ENCODE peak calls at places on chromosome 14, in eight cellular contexts. F, V, K, N, T, O, G and W are unnamed samples.

GRCh38 chr14:52148371-52148770 is 79.5 kb upstream of the NID2 start:
- DNase-seq in F (no peak), V (no peak), G (no peak), K (no peak), T (no peak), O (no peak), N (no peak), W (no peak)

GRCh38 chr14:31291210-31291609 is 83.6 kb upstream of the HECTD1 start:
- DNase-seq in K (no peak), O (no peak), V (no peak), G (no peak), N (peak; percentile 24), T (no peak), F (no peak), W (no peak)

GRCh38 chr14:55125403-55125802 is 3.6 kb upstream of the LGALS3 start:
- DNase-seq in O (peak; percentile 86), F (no peak), K (no peak), N (no peak), V (peak; percentile 86), T (no peak), G (no peak), W (no peak)

GRCh38 chr14:49497725-49498348 is 88.3 kb downstream of the RPS29 start:
- DNase-seq in K (no peak), G (no peak), N (peak; percentile 78), T (peak; percentile 74), V (no peak), O (no peak), F (no peak), W (peak; percentile 86)

GRCh38 chr14:51650721-51651387 is 856 bp upstream of the FRMD6 start:
- DNase-seq in O (peak; percentile 48), K (peak; percentile 75), G (peak; percentile 87), T (peak; percentile 59), N (peak; percentile 29), F (peak; percentile 70), V (peak; percentile 28), W (no peak)

GRCh38 chr14:41167040-41167439 is 439.6 kb upstream of the LRFN5 start:
- DNase-seq in V (no peak), G (no peak), O (no peak), T (no peak), F (no peak), N (no peak), K (no peak), W (no peak)

GRCh38 chr14:102249041-102249440 is 55.9 kb downstream of the MOK start:
- DNase-seq in N (no peak), T (no peak), G (no peak), K (no peak), O (no peak), V (no peak), F (no peak), W (no peak)

GRCh38 chr14:92644601-92645515 is 103.6 kb downstream of the LGMN start:
- DNase-seq in F (no peak), O (no peak), T (no peak), G (no peak), K (no peak), N (no peak), V (no peak), W (no peak)

GRCh38 chr14:69775012-69775411 is 8.1 kb downstream of the SRSF5 start:
- DNase-seq in O (no peak), G (no peak), K (no peak), V (no peak), N (no peak), F (no peak), T (no peak), W (no peak)

GRCh38 chr14:95998656-95999055 is 40.5 kb upstream of the C14orf132 start:
- DNase-seq in V (no peak), K (no peak), G (no peak), O (no peak), T (peak; percentile 73), N (no peak), F (no peak), W (peak; percentile 42)

GRCh38 chr14:89963288-89963978 is 7.7 kb downstream of the TDP1 start:
- DNase-seq in F (no peak), T (no peak), K (no peak), G (no peak), O (no peak), N (no peak), V (no peak), W (no peak)

GRCh38 chr14:54935958-54936357 is 33.3 kb upstream of the GCH1 start:
- DNase-seq in T (peak; percentile 14), G (no peak), K (no peak), F (no peak), N (no peak), O (no peak), V (no peak), W (no peak)

GRCh38 chr14:74018029-74018703 is 922 bp downstream of the ENTPD5 start:
- DNase-seq in F (no peak), G (no peak), O (no peak), K (no peak), N (peak; percentile 73), V (no peak), T (peak; percentile 81), W (peak; percentile 52)

GRCh38 chr14:55138091-55138490 is 9.0 kb downstream of the LGALS3 start:
- DNase-seq in O (no peak), N (no peak), G (peak; percentile 83), F (no peak), T (peak; percentile 33), V (no peak), K (no peak), W (no peak)

GRCh38 chr14:79379266-79379665 is 832.0 kb downstream of the DIO2 start:
- DNase-seq in F (no peak), T (no peak), N (no peak), K (no peak), V (no peak), G (no peak), O (no peak), W (no peak)

GRCh38 chr14:49766839-49767238 is 1.1 kb upstream of the KLHDC2 start:
- DNase-seq in N (no peak), O (no peak), K (no peak), T (peak; percentile 14), V (peak; percentile 31), G (no peak), F (no peak), W (peak; percentile 3)

GRCh38 chr14:59600211-59600945 is 23.8 kb upstream of the CCDC175 start:
- DNase-seq in O (no peak), K (no peak), T (no peak), G (no peak), N (no peak), V (no peak), F (no peak), W (no peak)

GRCh38 chr14:23984891-23985607 is 3.7 kb upstream of the DHRS4L2 start:
- DNase-seq in K (no peak), F (no peak), V (no peak), T (peak; percentile 93), G (no peak), O (no peak), N (no peak), W (peak; percentile 80)

GRCh38 chr14:104879201-104879982 is 14.3 kb downstream of the CEP170B start:
- DNase-seq in F (no peak), V (no peak), T (no peak), K (no peak), G (no peak), O (no peak), N (no peak), W (no peak)
- H3K4me3 ChIP-seq in F (no peak overlapping the region), V (no peak overlapping the region), T (no peak overlapping the region), K (no peak overlapping the region), G (no peak overlapping the region), O (no peak overlapping the region), N (no peak overlapping the region), W (no peak overlapping the region)

GRCh38 chr14:99824776-99825175 is 31.6 kb downstream of the EML1 start:
- DNase-seq in V (no peak), F (no peak), O (no peak), N (no peak), K (no peak), G (peak; percentile 18), T (no peak), W (no peak)

GRCh38 chr14:99821519-99822165 is 28.4 kb downstream of the EML1 start:
- DNase-seq in N (no peak), F (no peak), V (no peak), K (no peak), G (peak; percentile 25), O (no peak), T (peak; percentile 51), W (no peak)

GRCh38 chr14:99820702-99821331 is 27.6 kb downstream of the EML1 start:
- DNase-seq in V (no peak), F (no peak), G (peak; percentile 68), K (no peak), O (no peak), T (no peak), N (no peak), W (no peak)

GRCh38 chr14:99822800-99823455 is 29.7 kb downstream of the EML1 start:
- DNase-seq in F (no peak), O (no peak), G (peak; percentile 85), T (no peak), N (no peak), K (no peak), V (no peak), W (no peak)

GRCh38 chr14:99822166-99822527 is 28.9 kb downstream of the EML1 start:
- DNase-seq in O (no peak), V (no peak), G (no peak), N (peak; percentile 8), K (no peak), T (peak; percentile 22), F (no peak), W (no peak)
- H3K4me3 ChIP-seq in O (no peak overlapping the region), V (no peak overlapping the region), G (no peak overlapping the region), N (no peak overlapping the region), K (no peak overlapping the region), T (no peak overlapping the region), F (no peak overlapping the region), W (no peak overlapping the region)

DNA sequence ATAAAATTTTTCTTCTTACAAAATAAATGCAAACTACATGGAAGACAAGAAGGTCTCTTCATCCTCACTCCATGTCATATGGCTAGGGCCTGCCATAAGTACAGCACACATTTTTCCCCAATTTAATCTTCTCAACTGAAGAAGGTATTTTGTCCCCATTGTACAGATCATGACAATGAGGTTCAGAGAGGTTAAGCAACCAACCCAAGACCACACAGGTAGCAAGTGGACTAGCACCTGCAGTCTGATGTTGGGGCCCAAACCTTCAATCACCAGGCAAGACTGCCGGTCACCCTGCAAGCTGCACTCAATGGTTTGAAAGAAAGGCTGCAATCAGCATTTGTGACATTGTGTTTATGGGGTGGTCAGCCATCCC is 6.5 kb upstream of the MEG3 start:
- DNase-seq in V (no peak), O (no peak), T (no peak), K (no peak), N (no peak), F (no peak), G (no peak), W (no peak)
- H3K4me3 ChIP-seq in V (no peak overlapping the region), O (no peak overlapping the region), T (no peak overlapping the region), K (no peak overlapping the region), N (no peak overlapping the region), F (no peak overlapping the region), G (no peak overlapping the region), W (no peak overlapping the region)

DNA sequence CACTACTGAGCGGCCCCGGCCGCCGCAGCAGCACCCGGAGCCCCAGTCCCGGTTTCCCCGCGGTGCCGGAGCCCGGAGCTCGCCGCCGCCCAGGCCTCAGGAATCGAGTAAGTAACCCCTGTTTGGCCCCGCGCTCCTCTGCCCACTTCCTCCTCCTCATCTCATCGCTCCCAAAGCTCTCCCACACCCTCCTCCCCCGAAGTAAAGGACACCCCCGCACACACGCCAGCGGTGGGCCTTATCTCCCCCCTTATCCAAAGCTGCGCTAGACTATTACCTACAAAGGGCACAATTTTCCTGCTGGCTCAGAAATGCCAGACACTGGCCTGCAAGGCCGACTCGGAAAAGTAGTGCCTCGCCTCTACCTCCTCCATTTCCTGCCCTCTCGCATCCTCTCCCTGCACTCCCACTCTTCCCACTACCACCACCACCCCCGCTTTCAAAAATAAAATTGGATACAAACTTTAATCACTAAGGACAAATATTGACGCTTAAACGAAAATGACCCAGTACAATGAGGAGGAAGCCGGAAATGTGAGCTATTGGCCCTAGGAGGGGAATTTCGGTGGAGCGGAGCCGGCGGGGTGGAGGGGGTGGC is 581 bp upstream of the FOXG1 start:
- DNase-seq in F (no peak), V (no peak), T (peak; percentile 29), N (no peak), K (no peak), O (no peak), G (no peak), W (no peak)
- H3K4me3 ChIP-seq in F (peak overlapping the region; percentile 34), V (peak overlapping the region; percentile 11), T (peak overlapping the region; percentile 56), N (peak overlapping the region; percentile 24), K (peak overlapping the region; percentile 54), O (peak overlapping the region; percentile 7), G (no peak overlapping the region), W (peak overlapping the region; percentile 25)